ENCODE peak calls at places on chromosomes 1 and 21, in eight cellular contexts. One of them, this sample, is unnamed.

GRCh38 chr1:27970401-27970800 is 10.6 kb downstream of the XKR8 start:
- DNase-seq in pancreas: no peak
- DNase-seq in endothelial cell: no peak
- DNase-seq in IMR-90: peak
- DNase-seq in MCF 10A: no peak
- DNase-seq in CD4-positive, alpha-beta T cell: no peak
- DNase-seq in fibroblast of pulmonary artery: peak
- DNase-seq in heart left ventricle: no peak
- DNase-seq in this sample: no peak

GRCh38 chr1:3249236-3249845 is 180.3 kb downstream of the PRDM16 start:
- DNase-seq in pancreas: no peak
- DNase-seq in IMR-90: no peak
- DNase-seq in CD4-positive, alpha-beta T cell: no peak
- DNase-seq in MCF 10A: no peak
- DNase-seq in fibroblast of pulmonary artery: no peak
- DNase-seq in heart left ventricle: no peak
- DNase-seq in endothelial cell: no peak
- DNase-seq in this sample: no peak

GRCh38 chr1:34839526-34840305 is 19.8 kb downstream of the SMIM12 start:
- DNase-seq in IMR-90: no peak
- DNase-seq in endothelial cell: no peak
- DNase-seq in heart left ventricle: no peak
- DNase-seq in pancreas: no peak
- DNase-seq in CD4-positive, alpha-beta T cell: no peak
- DNase-seq in MCF 10A: no peak
- DNase-seq in fibroblast of pulmonary artery: no peak
- DNase-seq in this sample: no peak

GRCh38 chr1:48878191-48878940 is 101.7 kb upstream of the BEND5 start:
- DNase-seq in MCF 10A: peak
- DNase-seq in CD4-positive, alpha-beta T cell: no peak
- DNase-seq in endothelial cell: no peak
- DNase-seq in IMR-90: peak
- DNase-seq in heart left ventricle: no peak
- DNase-seq in pancreas: no peak
- DNase-seq in fibroblast of pulmonary artery: peak
- DNase-seq in this sample: no peak

GRCh38 chr1:193919827-193920226 is 733.4 kb upstream of the B3GALT2 start:
- DNase-seq in pancreas: no peak
- DNase-seq in heart left ventricle: no peak
- DNase-seq in MCF 10A: no peak
- DNase-seq in fibroblast of pulmonary artery: peak
- DNase-seq in IMR-90: peak
- DNase-seq in CD4-positive, alpha-beta T cell: no peak
- DNase-seq in endothelial cell: no peak
- DNase-seq in this sample: no peak

GRCh38 chr1:10856863-10857598 is 60.6 kb upstream of the CASZ1 start:
- DNase-seq in CD4-positive, alpha-beta T cell: no peak
- DNase-seq in fibroblast of pulmonary artery: no peak
- DNase-seq in IMR-90: no peak
- DNase-seq in heart left ventricle: no peak
- DNase-seq in endothelial cell: no peak
- DNase-seq in MCF 10A: no peak
- DNase-seq in pancreas: no peak
- DNase-seq in this sample: no peak

GRCh38 chr1:245411245-245411644 is 256.5 kb downstream of the KIF26B start:
- DNase-seq in pancreas: no peak
- DNase-seq in fibroblast of pulmonary artery: no peak
- DNase-seq in MCF 10A: no peak
- DNase-seq in CD4-positive, alpha-beta T cell: no peak
- DNase-seq in heart left ventricle: no peak
- DNase-seq in IMR-90: peak
- DNase-seq in endothelial cell: no peak
- DNase-seq in this sample: no peak

GRCh38 chr1:65150583-65151263 is 2.7 kb downstream of the AK4 start:
- DNase-seq in pancreas: no peak
- DNase-seq in CD4-positive, alpha-beta T cell: no peak
- DNase-seq in MCF 10A: no peak
- DNase-seq in fibroblast of pulmonary artery: no peak
- DNase-seq in endothelial cell: no peak
- DNase-seq in heart left ventricle: no peak
- DNase-seq in IMR-90: no peak
- DNase-seq in this sample: no peak

GRCh38 chr1:202571719-202572339 is 138.4 kb downstream of the SYT2 start:
- DNase-seq in pancreas: no peak
- DNase-seq in IMR-90: peak
- DNase-seq in fibroblast of pulmonary artery: peak
- DNase-seq in heart left ventricle: no peak
- DNase-seq in CD4-positive, alpha-beta T cell: no peak
- DNase-seq in MCF 10A: peak
- DNase-seq in endothelial cell: peak
- DNase-seq in this sample: no peak

GRCh38 chr1:88998716-88999115 is 6.3 kb upstream of the KYAT3 start:
- DNase-seq in fibroblast of pulmonary artery: peak
- DNase-seq in IMR-90: peak
- DNase-seq in endothelial cell: peak
- DNase-seq in heart left ventricle: no peak
- DNase-seq in MCF 10A: peak
- DNase-seq in pancreas: no peak
- DNase-seq in CD4-positive, alpha-beta T cell: no peak
- DNase-seq in this sample: peak

GRCh38 chr21:14382835-14383595 is at the start of gene HSPA13:
- DNase-seq in fibroblast of pulmonary artery: peak
- DNase-seq in endothelial cell: peak
- DNase-seq in IMR-90: peak
- DNase-seq in CD4-positive, alpha-beta T cell: peak
- DNase-seq in heart left ventricle: peak
- DNase-seq in MCF 10A: peak
- DNase-seq in pancreas: peak
- DNase-seq in this sample: peak
- TF ChIP-seq CTCF in fibroblast of pulmonary artery: no peak
- TF ChIP-seq CTCF in endothelial cell: no peak
- TF ChIP-seq CTCF in IMR-90: peak
- TF ChIP-seq CTCF in CD4-positive, alpha-beta T cell: no peak
- TF ChIP-seq CTCF in heart left ventricle: no peak
- TF ChIP-seq CTCF in MCF 10A: no peak
- TF ChIP-seq CTCF in pancreas: no peak
- TF ChIP-seq CTCF in this sample: no peak

DNA sequence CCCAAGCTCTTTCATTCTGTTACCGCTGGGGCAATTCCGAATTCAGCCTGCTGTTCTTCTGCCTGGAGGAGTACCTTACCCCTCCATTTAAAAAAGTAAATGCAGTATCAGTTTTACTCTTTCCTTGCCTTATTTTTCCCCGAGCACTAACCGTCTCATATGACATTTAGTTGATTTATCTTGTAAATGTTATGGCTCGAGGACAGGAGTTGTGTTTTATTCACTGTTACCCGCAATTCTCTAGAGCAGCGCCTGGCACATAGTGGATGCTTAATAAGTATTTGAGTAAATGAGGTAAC is 425 bp upstream of the TADA1 start:
- DNase-seq in CD4-positive, alpha-beta T cell: no peak
- DNase-seq in endothelial cell: no peak
- DNase-seq in pancreas: no peak
- DNase-seq in IMR-90: no peak
- DNase-seq in heart left ventricle: no peak
- DNase-seq in MCF 10A: no peak
- DNase-seq in fibroblast of pulmonary artery: no peak
- DNase-seq in this sample: no peak
- TF ChIP-seq CTCF in CD4-positive, alpha-beta T cell: peak
- TF ChIP-seq CTCF in endothelial cell: no peak
- TF ChIP-seq CTCF in pancreas: no peak
- TF ChIP-seq CTCF in IMR-90: no peak
- TF ChIP-seq CTCF in heart left ventricle: no peak
- TF ChIP-seq CTCF in MCF 10A: peak
- TF ChIP-seq CTCF in fibroblast of pulmonary artery: no peak
- TF ChIP-seq CTCF in this sample: no peak

GRCh38 chr21:41931041-41931451 is 22.8 kb downstream of the C2CD2 start:
- DNase-seq in IMR-90: no peak
- DNase-seq in fibroblast of pulmonary artery: peak
- DNase-seq in heart left ventricle: no peak
- DNase-seq in endothelial cell: no peak
- DNase-seq in pancreas: no peak
- DNase-seq in CD4-positive, alpha-beta T cell: no peak
- DNase-seq in MCF 10A: peak
- DNase-seq in this sample: no peak

GRCh38 chr21:41932191-41932575 is 21.6 kb downstream of the C2CD2 start:
- DNase-seq in endothelial cell: no peak
- DNase-seq in IMR-90: peak
- DNase-seq in heart left ventricle: no peak
- DNase-seq in fibroblast of pulmonary artery: peak
- DNase-seq in CD4-positive, alpha-beta T cell: no peak
- DNase-seq in MCF 10A: peak
- DNase-seq in pancreas: no peak
- DNase-seq in this sample: no peak

GRCh38 chr21:41929248-41929647 is 24.6 kb downstream of the C2CD2 start:
- DNase-seq in CD4-positive, alpha-beta T cell: no peak
- DNase-seq in pancreas: no peak
- DNase-seq in fibroblast of pulmonary artery: no peak
- DNase-seq in heart left ventricle: no peak
- DNase-seq in MCF 10A: no peak
- DNase-seq in endothelial cell: no peak
- DNase-seq in IMR-90: no peak
- DNase-seq in this sample: no peak

GRCh38 chr21:41932576-41933258 is 21.1 kb downstream of the C2CD2 start:
- DNase-seq in heart left ventricle: no peak
- DNase-seq in fibroblast of pulmonary artery: peak
- DNase-seq in MCF 10A: peak
- DNase-seq in IMR-90: peak
- DNase-seq in CD4-positive, alpha-beta T cell: no peak
- DNase-seq in endothelial cell: no peak
- DNase-seq in pancreas: no peak
- DNase-seq in this sample: no peak

DNA sequence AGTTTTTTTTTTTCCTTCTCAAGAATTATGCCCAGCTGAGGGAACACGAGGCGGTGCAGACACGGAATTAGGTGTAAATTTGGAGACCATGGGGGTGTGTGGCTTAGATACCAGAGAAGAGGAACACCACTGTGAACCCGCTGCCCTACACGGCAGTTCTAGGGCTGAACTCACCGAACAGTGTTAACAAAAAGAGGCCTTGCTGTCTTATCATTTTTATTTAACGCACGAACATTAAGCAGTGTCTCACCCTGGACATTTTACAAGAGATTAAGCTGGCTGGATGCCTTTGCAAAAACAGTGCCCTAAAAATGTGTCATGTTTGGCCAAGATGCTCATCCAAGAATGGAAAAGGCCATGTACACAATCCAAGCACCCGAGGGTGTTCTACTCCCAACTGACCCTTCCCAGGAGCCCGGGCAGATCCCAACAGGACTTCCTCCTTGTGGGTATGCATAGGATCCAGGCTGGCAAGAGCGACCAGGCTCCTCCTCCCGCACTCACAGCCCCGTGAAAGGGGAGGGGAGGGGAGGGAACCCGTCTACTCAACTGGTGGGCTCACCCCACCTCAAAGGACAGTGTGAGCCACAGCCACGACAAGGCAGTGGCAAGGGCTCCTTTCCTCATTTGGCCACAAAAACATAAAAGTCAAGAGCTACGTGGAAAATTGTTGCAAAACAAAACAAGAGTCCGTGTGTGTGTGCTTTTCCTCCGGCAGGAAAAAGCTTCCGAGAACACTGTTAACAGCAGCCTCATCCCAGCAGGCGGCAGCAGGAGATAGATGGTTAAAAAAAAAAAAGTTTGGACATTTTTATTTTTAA is 20.3 kb downstream of the C2CD2 start:
- DNase-seq in fibroblast of pulmonary artery: peak
- DNase-seq in CD4-positive, alpha-beta T cell: no peak
- DNase-seq in heart left ventricle: no peak
- DNase-seq in endothelial cell: no peak
- DNase-seq in IMR-90: peak
- DNase-seq in pancreas: peak
- DNase-seq in MCF 10A: peak
- DNase-seq in this sample: no peak
- TF ChIP-seq CTCF in fibroblast of pulmonary artery: peak
- TF ChIP-seq CTCF in CD4-positive, alpha-beta T cell: no peak
- TF ChIP-seq CTCF in heart left ventricle: peak
- TF ChIP-seq CTCF in endothelial cell: no peak
- TF ChIP-seq CTCF in IMR-90: peak
- TF ChIP-seq CTCF in pancreas: no peak
- TF ChIP-seq CTCF in MCF 10A: no peak
- TF ChIP-seq CTCF in this sample: no peak

GRCh38 chr1:16072616-16073484 is 601 bp downstream of the FAM131C start:
- DNase-seq in heart left ventricle: no peak
- DNase-seq in endothelial cell: peak
- DNase-seq in fibroblast of pulmonary artery: no peak
- DNase-seq in pancreas: no peak
- DNase-seq in CD4-positive, alpha-beta T cell: no peak
- DNase-seq in IMR-90: no peak
- DNase-seq in MCF 10A: no peak
- DNase-seq in this sample: no peak
- TF ChIP-seq CTCF in heart left ventricle: no peak
- TF ChIP-seq CTCF in endothelial cell: no peak
- TF ChIP-seq CTCF in fibroblast of pulmonary artery: peak
- TF ChIP-seq CTCF in pancreas: no peak
- TF ChIP-seq CTCF in CD4-positive, alpha-beta T cell: no peak
- TF ChIP-seq CTCF in IMR-90: no peak
- TF ChIP-seq CTCF in MCF 10A: no peak
- TF ChIP-seq CTCF in this sample: no peak

GRCh38 chr1:94544706-94545490 is 3.3 kb upstream of the F3 start:
- DNase-seq in endothelial cell: no peak
- DNase-seq in heart left ventricle: no peak
- DNase-seq in CD4-positive, alpha-beta T cell: no peak
- DNase-seq in pancreas: no peak
- DNase-seq in fibroblast of pulmonary artery: peak
- DNase-seq in IMR-90: peak
- DNase-seq in MCF 10A: peak
- DNase-seq in this sample: no peak
- TF ChIP-seq CTCF in endothelial cell: no peak
- TF ChIP-seq CTCF in heart left ventricle: no peak
- TF ChIP-seq CTCF in CD4-positive, alpha-beta T cell: no peak
- TF ChIP-seq CTCF in pancreas: no peak
- TF ChIP-seq CTCF in fibroblast of pulmonary artery: peak
- TF ChIP-seq CTCF in IMR-90: peak
- TF ChIP-seq CTCF in MCF 10A: no peak
- TF ChIP-seq CTCF in this sample: no peak

GRCh38 chr1:115476616-115477015 is 138.6 kb upstream of the NGF start:
- DNase-seq in fibroblast of pulmonary artery: no peak
- DNase-seq in IMR-90: no peak
- DNase-seq in CD4-positive, alpha-beta T cell: no peak
- DNase-seq in heart left ventricle: no peak
- DNase-seq in pancreas: no peak
- DNase-seq in endothelial cell: no peak
- DNase-seq in MCF 10A: no peak
- DNase-seq in this sample: no peak
- TF ChIP-seq CTCF in fibroblast of pulmonary artery: no peak
- TF ChIP-seq CTCF in IMR-90: peak
- TF ChIP-seq CTCF in CD4-positive, alpha-beta T cell: no peak
- TF ChIP-seq CTCF in heart left ventricle: no peak
- TF ChIP-seq CTCF in pancreas: no peak
- TF ChIP-seq CTCF in endothelial cell: no peak
- TF ChIP-seq CTCF in MCF 10A: no peak
- TF ChIP-seq CTCF in this sample: no peak

This sample was measured in GM13976.